ENCODE peak calls at places on chromosomes 4 and X, in five cellular contexts. One of them, this sample, is unnamed.

GRCh38 chrX:104172121-104172520 is 5.9 kb downstream of the FAM199X start:
- DNase-seq in K562: no peak
- DNase-seq in GM12878: no peak
- DNase-seq in H1: no peak
- DNase-seq in HepG2: no peak
- DNase-seq in this sample: no peak

GRCh38 chr4:160514126-160514525 is 1411.2 kb downstream of the RAPGEF2 start:
- DNase-seq in K562: no peak
- DNase-seq in GM12878: no peak
- DNase-seq in H1: no peak
- DNase-seq in HepG2: no peak
- DNase-seq in this sample: no peak

GRCh38 chr4:48033825-48034413 is 17.3 kb downstream of the NIPAL1 start:
- DNase-seq in K562: peak; percentile 41
- DNase-seq in GM12878: no peak
- DNase-seq in H1: peak; percentile 63
- DNase-seq in HepG2: peak; percentile 28
- DNase-seq in this sample: peak; percentile 10

GRCh38 chr4:177051473-177052060 is 258.1 kb upstream of the NEIL3 start:
- DNase-seq in K562: peak; percentile 16
- DNase-seq in GM12878: no peak
- DNase-seq in H1: peak; percentile 49
- DNase-seq in HepG2: peak; percentile 20
- DNase-seq in this sample: peak; percentile 44

GRCh38 chr4:21879187-21879586 is 69.4 kb downstream of the KCNIP4 start:
- DNase-seq in K562: no peak
- DNase-seq in GM12878: no peak
- DNase-seq in H1: peak; percentile 53
- DNase-seq in HepG2: peak; percentile 5
- DNase-seq in this sample: no peak

GRCh38 chr4:122156819-122157218 is 4.7 kb downstream of the BLTP1 start:
- DNase-seq in K562: no peak
- DNase-seq in GM12878: no peak
- DNase-seq in H1: no peak
- DNase-seq in HepG2: no peak
- DNase-seq in this sample: no peak

GRCh38 chrX:55143621-55144020 is 54.8 kb downstream of the PAGE2 start:
- DNase-seq in K562: no peak
- DNase-seq in GM12878: no peak
- DNase-seq in H1: no peak
- DNase-seq in HepG2: no peak
- DNase-seq in this sample: no peak

GRCh38 chr4:75477201-75477600 is 37.0 kb downstream of the RCHY1 start:
- DNase-seq in K562: no peak
- DNase-seq in GM12878: no peak
- DNase-seq in H1: no peak
- DNase-seq in HepG2: no peak
- DNase-seq in this sample: no peak

GRCh38 chr4:139629761-139630160 is 35.9 kb upstream of the MGST2 start:
- DNase-seq in K562: no peak
- DNase-seq in GM12878: no peak
- DNase-seq in H1: no peak
- DNase-seq in HepG2: no peak
- DNase-seq in this sample: no peak

GRCh38 chr4:145234086-145234694 is 53.8 kb upstream of the OTUD4 start:
- DNase-seq in K562: peak; percentile 48
- DNase-seq in GM12878: peak; percentile 49
- DNase-seq in H1: peak; percentile 56
- DNase-seq in HepG2: peak; percentile 61
- DNase-seq in this sample: peak; percentile 35

GRCh38 chr4:88938138-88938537 is 118.8 kb downstream of the FAM13A start:
- DNase-seq in K562: no peak
- DNase-seq in GM12878: no peak
- DNase-seq in H1: no peak
- DNase-seq in HepG2: no peak
- DNase-seq in this sample: no peak

GRCh38 chr4:164856396-164856795 is 20.6 kb upstream of the APELA start:
- DNase-seq in K562: no peak
- DNase-seq in GM12878: no peak
- DNase-seq in H1: no peak
- DNase-seq in HepG2: no peak
- DNase-seq in this sample: no peak

GRCh38 chr4:20662851-20663250 is 37.4 kb upstream of the PACRGL start:
- DNase-seq in K562: no peak
- DNase-seq in GM12878: no peak
- DNase-seq in H1: no peak
- DNase-seq in HepG2: no peak
- DNase-seq in this sample: no peak

GRCh38 chrX:30779453-30780030 is 109.5 kb downstream of the TAB3 start:
- DNase-seq in K562: no peak
- DNase-seq in GM12878: no peak
- DNase-seq in H1: no peak
- DNase-seq in HepG2: no peak
- DNase-seq in this sample: no peak
- TF ChIP-seq SRF in K562: no peak
- TF ChIP-seq SRF in GM12878: no peak
- TF ChIP-seq SRF in H1: no peak
- TF ChIP-seq SRF in HepG2: no peak
- TF ChIP-seq SRF in this sample: no peak

GRCh38 chr4:24229976-24230375 is 340.1 kb upstream of the PPARGC1A start:
- DNase-seq in K562: no peak
- DNase-seq in GM12878: no peak
- DNase-seq in H1: no peak
- DNase-seq in HepG2: no peak
- DNase-seq in this sample: no peak
- TF ChIP-seq SRF in K562: no peak
- TF ChIP-seq SRF in GM12878: no peak
- TF ChIP-seq SRF in H1: no peak
- TF ChIP-seq SRF in HepG2: no peak
- TF ChIP-seq SRF in this sample: no peak

GRCh38 chr4:57055873-57056272 is 54.3 kb downstream of the IGFBP7 start:
- DNase-seq in K562: no peak
- DNase-seq in GM12878: no peak
- DNase-seq in H1: no peak
- DNase-seq in HepG2: no peak
- DNase-seq in this sample: no peak
- TF ChIP-seq SRF in K562: no peak
- TF ChIP-seq SRF in GM12878: no peak
- TF ChIP-seq SRF in H1: no peak
- TF ChIP-seq SRF in HepG2: no peak
- TF ChIP-seq SRF in this sample: no peak

GRCh38 chrX:52577464-52578173 is 60.8 kb upstream of the XAGE1B start:
- DNase-seq in K562: no peak
- DNase-seq in GM12878: no peak
- DNase-seq in H1: no peak
- DNase-seq in HepG2: no peak
- DNase-seq in this sample: no peak

GRCh38 chrX:52576474-52576873 is 59.6 kb upstream of the XAGE1B start:
- DNase-seq in K562: no peak
- DNase-seq in GM12878: no peak
- DNase-seq in H1: no peak
- DNase-seq in HepG2: no peak
- DNase-seq in this sample: no peak

GRCh38 chrX:52576946-52577345 is 60.1 kb upstream of the XAGE1B start:
- DNase-seq in K562: no peak
- DNase-seq in GM12878: no peak
- DNase-seq in H1: peak; percentile 40
- DNase-seq in HepG2: no peak
- DNase-seq in this sample: no peak

DNA sequence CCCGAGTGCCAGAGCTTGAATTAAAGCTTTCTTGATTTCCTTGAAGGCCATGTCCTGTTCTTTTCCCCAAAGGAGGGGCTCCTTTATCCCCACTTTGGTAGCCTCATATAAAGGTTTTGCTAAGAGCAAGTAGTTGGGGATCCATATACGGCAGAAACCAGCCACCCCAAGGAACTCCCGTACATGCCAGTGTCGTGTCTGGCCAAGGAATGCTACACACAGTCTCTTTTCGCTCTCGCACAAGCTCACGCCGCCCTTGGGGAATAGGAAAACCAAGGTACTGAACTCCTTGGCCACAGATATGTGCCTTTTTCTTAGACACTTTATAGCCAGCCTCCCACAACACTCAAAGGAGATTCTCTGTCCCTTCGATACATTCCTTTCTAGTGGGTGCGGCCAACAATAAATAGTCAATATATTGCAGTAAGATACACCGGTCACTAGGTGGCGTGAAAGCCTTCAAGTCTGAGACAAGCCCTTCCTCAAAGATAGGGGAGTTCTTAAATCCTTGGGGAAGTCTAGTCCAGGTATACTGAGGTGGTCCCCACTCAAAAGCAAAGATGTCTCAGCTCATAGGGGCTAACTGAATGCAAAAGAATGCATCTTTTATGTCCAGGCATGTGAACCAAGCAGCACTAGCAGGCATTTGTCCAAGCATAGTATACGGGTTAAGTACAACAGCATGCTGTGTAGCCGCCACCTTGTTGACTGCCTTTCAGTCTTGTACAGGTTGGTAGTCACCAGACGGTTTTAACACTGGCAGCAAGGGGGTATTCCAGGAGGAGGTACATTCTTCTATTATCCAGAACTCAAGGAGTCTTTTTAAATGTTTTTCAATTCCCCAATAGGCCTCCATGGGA is 57.8 kb upstream of the XAGE1B start:
- DNase-seq in K562: peak; percentile 38
- DNase-seq in GM12878: peak; percentile 2
- DNase-seq in H1: peak; percentile 39
- DNase-seq in HepG2: peak; percentile 39
- DNase-seq in this sample: peak; percentile 22
- TF ChIP-seq SRF in K562: no peak
- TF ChIP-seq SRF in GM12878: no peak
- TF ChIP-seq SRF in H1: no peak
- TF ChIP-seq SRF in HepG2: no peak
- TF ChIP-seq SRF in this sample: no peak